ENCODE peak calls at places on chromosomes 7 and 10, in seven cellular contexts. H, W, Y, G, B, N and I are unnamed samples. For H3K36me3 and H3K4me1, the result is how much of the 10 kb centered on the place peaks cover.

GRCh38 chr7:88401009-88401623 is 94.4 kb upstream of the STEAP4 start:
- DNase-seq in W (no peak), N (peak), G (peak), H (no peak), B (no peak), Y (no peak), I (no peak)

GRCh38 chr7:44155191-44156185 is 14.4 kb upstream of the MYL7 start:
- DNase-seq in Y (no peak), G (no peak), W (no peak), B (no peak), N (no peak), H (no peak), I (no peak)

GRCh38 chr7:139526578-139527544 is 3.4 kb downstream of the CLEC2L start:
- DNase-seq in G (no peak), W (no peak), N (peak), H (no peak), B (no peak), Y (no peak), I (no peak)

GRCh38 chr10:121734517-121735137 is 136.4 kb upstream of the FGFR2 start:
- DNase-seq in G (no peak), N (peak), Y (no peak), W (no peak), B (no peak), H (no peak), I (no peak)

GRCh38 chr10:72134785-72135765 is 46.7 kb upstream of the SPOCK2 start:
- DNase-seq in W (no peak), Y (no peak), B (peak), N (no peak), G (no peak), H (no peak), I (peak)

GRCh38 chr7:148286150-148286549 is 304.4 kb upstream of the C7orf33 start:
- DNase-seq in H (no peak), N (peak), Y (no peak), W (no peak), G (peak), B (no peak), I (no peak)

GRCh38 chr10:26251925-26252324 is 35.4 kb downstream of the GAD2 start:
- DNase-seq in H (no peak), Y (no peak), G (no peak), W (no peak), B (no peak), N (no peak), I (no peak)

GRCh38 chr7:148953676-148954075 is 69.6 kb upstream of the EZH2 start:
- DNase-seq in Y (no peak), G (no peak), B (no peak), N (no peak), H (no peak), W (no peak), I (no peak)

GRCh38 chr10:67609996-67610793 is 85.8 kb downstream of the CTNNA3 start:
- DNase-seq in W (no peak), H (no peak), N (no peak), B (no peak), G (peak), Y (no peak), I (no peak)

GRCh38 chr10:25465582-25466372 is 291.0 kb downstream of the GPR158 start:
- DNase-seq in B (no peak), N (no peak), H (no peak), G (no peak), Y (no peak), W (no peak), I (no peak)

GRCh38 chr10:55266797-55267196 is 465.8 kb upstream of the PCDH15 start:
- DNase-seq in B (no peak), G (peak), H (no peak), W (no peak), N (no peak), Y (no peak), I (no peak)
- H3K27ac ChIP-seq in B (no peak), G (no peak), H (no peak), W (no peak), N (no peak), Y (no peak), I (no peak)

DNA sequence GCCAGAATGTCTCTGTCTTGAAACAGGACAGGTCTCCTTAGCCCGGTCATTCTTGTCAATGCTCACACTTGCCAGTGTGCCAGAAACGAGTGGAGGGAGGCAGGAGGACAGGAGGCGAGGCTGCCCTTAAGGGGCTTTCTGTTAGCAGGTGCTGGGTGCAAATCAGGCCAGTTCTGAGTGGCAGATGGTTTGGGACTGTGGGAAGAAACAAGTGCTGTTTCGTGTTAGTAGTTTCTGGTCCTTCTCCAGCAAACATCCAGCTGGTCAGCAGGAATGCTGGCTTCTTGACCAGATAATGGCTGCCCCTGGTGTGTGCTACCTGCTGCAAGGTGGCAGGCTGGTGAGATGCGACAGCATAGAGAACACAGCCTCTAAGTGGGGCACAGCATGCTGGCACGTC is 8.2 kb upstream of the NDUFB2 start:
- DNase-seq in N (no peak), G (no peak), W (no peak), B (no peak), H (no peak), Y (no peak), I (no peak)
- H3K36me3 ChIP-seq in N (under half), G (under half), W (under half), B (under half), H (under half), Y (under half), I (under half)

GRCh38 chr10:102649770-102650654 is 5.7 kb downstream of the TRIM8 start:
- DNase-seq in Y (no peak), N (no peak), G (peak), W (peak), B (no peak), H (no peak), I (no peak)
- H3K4me1 ChIP-seq in Y (under half), N (under half), G (under half), W (half or more), B (half or more), H (half or more), I (half or more)

GRCh38 chr10:6017781-6018354 is 40.5 kb upstream of the IL15RA start:
- DNase-seq in Y (no peak), H (no peak), G (no peak), W (no peak), B (no peak), N (no peak), I (no peak)
- H3K27ac ChIP-seq in Y (no peak), H (no peak), G (no peak), W (no peak), B (no peak), N (no peak), I (peak)